ENCODE peak calls at places on chromosomes 11 and 22, in eight cellular contexts. M, U, T, G, H, V, R and X are unnamed samples.

GRCh38 chr11:112656772-112657428 is 304.3 kb upstream of the NCAM1 start:
- DNase-seq in G (no peak), R (peak), V (no peak), T (no peak), U (no peak), H (peak), M (peak), X (no peak)

GRCh38 chr22:46050916-46051614 is 74.1 kb upstream of the WNT7B start:
- DNase-seq in G (no peak), R (no peak), V (peak), U (no peak), M (no peak), T (no peak), H (no peak), X (no peak)

GRCh38 chr11:8315463-8315862 is 51.8 kb upstream of the LMO1 start:
- DNase-seq in M (no peak), T (no peak), U (no peak), H (no peak), R (no peak), G (no peak), V (no peak), X (no peak)

GRCh38 chr11:73085189-73085875 is 56.8 kb downstream of the FCHSD2 start:
- DNase-seq in R (peak), T (no peak), G (no peak), H (no peak), M (peak), V (no peak), U (no peak), X (no peak)

GRCh38 chr22:21755855-21756284 is 20.3 kb upstream of the YPEL1 start:
- DNase-seq in V (no peak), T (no peak), U (no peak), H (no peak), M (peak), G (no peak), R (peak), X (no peak)

GRCh38 chr11:70080763-70081162 is 2.6 kb downstream of the ANO1 start:
- DNase-seq in U (no peak), V (no peak), H (peak), R (no peak), M (peak), G (no peak), T (no peak), X (no peak)

GRCh38 chr22:40922484-40923303 is 28.5 kb upstream of the RBX1 start:
- DNase-seq in G (no peak), H (peak), R (peak), T (no peak), U (no peak), V (no peak), M (peak), X (no peak)

GRCh38 chr11:44960200-44960845 is 9.6 kb upstream of the TP53I11 start:
- DNase-seq in M (no peak), G (no peak), U (no peak), R (no peak), H (no peak), V (no peak), T (no peak), X (no peak)

GRCh38 chr11:79503028-79503427 is 62.2 kb upstream of the TENM4 start:
- DNase-seq in R (no peak), T (no peak), H (no peak), G (no peak), U (no peak), V (no peak), M (no peak), X (no peak)

GRCh38 chr11:64260147-64260708 is 8.9 kb downstream of the PLCB3 start:
- DNase-seq in U (no peak), V (no peak), T (no peak), R (no peak), M (no peak), H (no peak), G (no peak), X (no peak)

GRCh38 chr22:42075277-42075676 is 1.2 kb downstream of the PHETA2 start:
- DNase-seq in R (no peak), M (no peak), V (no peak), U (no peak), H (no peak), G (no peak), T (no peak), X (no peak)

GRCh38 chr11:120020981-120021380 is 116.9 kb downstream of the TRIM29 start:
- DNase-seq in V (no peak), U (no peak), R (no peak), T (no peak), M (no peak), H (no peak), G (no peak), X (no peak)

GRCh38 chr22:42553475-42554361 is at the start of gene SERHL2:
- DNase-seq in R (peak), G (peak), M (no peak), T (peak), H (peak), V (peak), U (peak), X (peak)

GRCh38 chr22:29951675-29952413 is 68.9 kb downstream of the MTMR3 start:
- DNase-seq in H (no peak), T (no peak), G (no peak), V (no peak), U (no peak), R (no peak), M (no peak), X (no peak)

GRCh38 chr22:24289138-24289537 is 18.5 kb downstream of the SPECC1L start:
- DNase-seq in T (no peak), V (no peak), G (no peak), M (peak), H (no peak), U (no peak), R (peak), X (no peak)

GRCh38 chr11:66559862-66560676 is 8.3 kb downstream of the CTSF start:
- DNase-seq in M (no peak), H (no peak), U (no peak), V (no peak), R (no peak), T (no peak), G (no peak), X (no peak)

GRCh38 chr11:57205046-57205671 is 23.4 kb downstream of the LRRC55 start:
- DNase-seq in V (no peak), T (no peak), U (no peak), H (no peak), R (peak), M (peak), G (no peak), X (no peak)

GRCh38 chr11:68632802-68633201 is 51.5 kb upstream of the GAL start:
- DNase-seq in M (peak), V (no peak), T (no peak), U (no peak), R (peak), H (no peak), G (no peak), X (no peak)

GRCh38 chr11:75565221-75565814 is 3.3 kb downstream of the SERPINH1 start:
- DNase-seq in U (no peak), H (peak), R (peak), V (no peak), T (no peak), G (no peak), M (peak), X (no peak)

GRCh38 chr11:62030071-62030684 is 62.7 kb upstream of the FTH1 start:
- DNase-seq in M (no peak), G (no peak), T (no peak), U (no peak), R (no peak), H (no peak), V (no peak), X (no peak)

GRCh38 chr22:18085188-18085587 is 7.4 kb downstream of the PEX26 start:
- DNase-seq in T (no peak), H (no peak), R (peak), G (no peak), M (no peak), U (no peak), V (no peak), X (no peak)

GRCh38 chr11:65503606-65503922 is 4.7 kb downstream of the MALAT1 start:
- DNase-seq in U (no peak), G (no peak), T (no peak), V (no peak), M (peak), H (no peak), R (peak), X (no peak)